ENCODE peak calls at places on chromosomes 16 and 17, in ten cellular contexts. C is stimulated activated CD4-positive, alpha-beta T cell treated with anti-CD3 and anti-CD28 coated beads, Interleukin-4, amount 100 ng/mL, for 24 hours; T is frontal cortex; Y is AML-193; P is activated effector memory CD4-positive, alpha-beta T cell treated with Interleukin-2 at 50 U/mL for 16 hours; A is breast epithelium; N is stimulated activated CD8-positive, alpha-beta memory T cell treated with anti-CD3 and anti-CD28 coated beads, Interleukin-7, amount 100 ng/mL, for 1 hour; E is activated CD8-positive, alpha-beta memory T cell treated with anti-CD3 and anti-CD28 coated beads for 1 hour; L is activated CD4-positive, alpha-beta T cell treated with anti-CD3 and anti-CD28 coated beads for 48 hours; W is HFF-Myc. K is an unnamed sample.

GRCh38 chr16:67456383-67457140 is 24.4 kb downstream of the ATP6V0D1 start:
- DNase-seq in A (no peak), C (no peak), L (peak; percentile 13), E (no peak), T (no peak), P (no peak), Y (no peak), W (no peak), N (no peak), K (no peak)

GRCh38 chr16:25709182-25709581 is 17.4 kb downstream of the HS3ST4 start:
- DNase-seq in C (no peak), W (no peak), A (no peak), E (no peak), P (no peak), N (no peak), Y (no peak), L (no peak), T (no peak), K (no peak)

GRCh38 chr17:38750312-38751121 is 2.0 kb upstream of the PSMB3 start:
- DNase-seq in W (no peak), T (no peak), N (no peak), C (no peak), L (no peak), Y (peak; percentile 20), P (no peak), E (no peak), A (no peak), K (no peak)

GRCh38 chr16:4265676-4266075 is 7.1 kb downstream of the TFAP4 start:
- DNase-seq in E (no peak), C (no peak), L (no peak), A (no peak), W (no peak), Y (no peak), N (no peak), P (no peak), T (no peak), K (no peak)

GRCh38 chr17:14033166-14033565 is 36.1 kb upstream of the COX10 start:
- DNase-seq in E (no peak), Y (no peak), L (no peak), P (no peak), T (no peak), A (no peak), N (no peak), C (no peak), W (no peak), K (no peak)

GRCh38 chr16:4599037-4599436 is 15.7 kb downstream of the UBALD1 start:
- DNase-seq in N (no peak), A (no peak), C (no peak), Y (no peak), W (no peak), E (no peak), T (no peak), L (no peak), P (no peak), K (no peak)

GRCh38 chr17:18910881-18911280 is 41.1 kb upstream of the SLC5A10 start:
- DNase-seq in P (no peak), E (no peak), C (no peak), L (no peak), A (no peak), T (no peak), Y (no peak), N (no peak), W (no peak), K (no peak)

GRCh38 chr16:64957246-64957645 is 164.6 kb downstream of the CDH11 start:
- DNase-seq in W (no peak), Y (no peak), P (no peak), E (no peak), L (no peak), T (no peak), C (no peak), N (no peak), A (no peak), K (no peak)

GRCh38 chr16:4077083-4077714 is 39.0 kb downstream of the ADCY9 start:
- DNase-seq in C (no peak), L (peak; percentile 15), W (no peak), Y (no peak), N (no peak), A (no peak), P (no peak), T (no peak), E (no peak), K (no peak)

GRCh38 chr17:2711608-2712299 is at the start of gene CLUH:
- DNase-seq in N (peak; percentile 94), Y (peak; percentile 48), L (peak; percentile 98), C (peak; percentile 97), P (peak; percentile 96), T (peak; percentile 100), A (peak; percentile 96), E (peak; percentile 95), W (peak; percentile 83), K (peak; percentile 92)

GRCh38 chr17:82929011-82929622 is 89.3 kb upstream of the ZNF750 start:
- DNase-seq in N (no peak), P (no peak), W (no peak), T (no peak), C (no peak), L (no peak), Y (no peak), E (no peak), A (no peak), K (no peak)

GRCh38 chr16:80273635-80274538 is 266.9 kb upstream of the DYNLRB2 start:
- DNase-seq in E (no peak), W (no peak), N (no peak), T (no peak), A (no peak), L (peak; percentile 7), P (no peak), C (no peak), Y (no peak), K (no peak)

GRCh38 chr16:57675752-57676623 is 7.9 kb downstream of the ADGRG3 start:
- DNase-seq in L (no peak), A (no peak), N (no peak), T (no peak), E (no peak), P (no peak), W (no peak), C (no peak), Y (peak; percentile 85), K (no peak)

GRCh38 chr17:47905221-47905733 is 9.2 kb downstream of the SP2 start:
- DNase-seq in P (no peak), E (no peak), L (no peak), N (no peak), C (no peak), Y (no peak), W (peak; percentile 20), A (peak; percentile 83), T (peak; percentile 45), K (no peak)

GRCh38 chr16:52976539-52977167 is 76.0 kb downstream of the CHD9NB start:
- DNase-seq in E (no peak), N (no peak), A (no peak), W (no peak), Y (peak; percentile 1), T (no peak), P (no peak), C (no peak), L (no peak), K (no peak)

GRCh38 chr17:48814504-48814903 is 2.5 kb downstream of the TTLL6 start:
- DNase-seq in Y (peak; percentile 44), A (no peak), T (no peak), E (peak; percentile 32), C (peak; percentile 72), P (peak; percentile 40), L (peak; percentile 70), W (no peak), N (no peak), K (peak; percentile 34)

K was measured in central memory CD8-positive, alpha-beta T cell.